ENCODE peak calls at places on chromosomes 3 and 15, in ten cellular contexts. A, W, S, R, E, I, Q, U, C and K are unnamed samples.

GRCh38 chr15:61879219-61879618 is 181.0 kb downstream of the VPS13C start:
- DNase-seq in A (peak; percentile 22), W (no peak), S (no peak), R (no peak), E (no peak), I (no peak), Q (no peak), U (no peak), C (no peak), K (no peak)

GRCh38 chr15:98347001-98347400 is 301.3 kb upstream of the IGF1R start:
- DNase-seq in A (no peak), W (no peak), S (peak; percentile 1), R (no peak), E (no peak), I (no peak), Q (no peak), U (no peak), C (no peak), K (no peak)

GRCh38 chr15:45377630-45378148 is 655 bp downstream of the GATM start:
- DNase-seq in A (peak; percentile 72), W (peak; percentile 21), S (no peak), R (no peak), E (peak; percentile 55), I (peak; percentile 63), Q (no peak), U (no peak), C (peak; percentile 90), K (no peak)

GRCh38 chr15:42141246-42141645 is 15.2 kb downstream of the PLA2G4F start:
- DNase-seq in A (no peak), W (no peak), S (no peak), R (no peak), E (no peak), I (no peak), Q (no peak), U (no peak), C (no peak), K (no peak)

GRCh38 chr3:183339461-183340086 is 86.5 kb downstream of the B3GNT5 start:
- DNase-seq in A (no peak), W (no peak), S (no peak), R (no peak), E (no peak), I (no peak), Q (no peak), U (no peak), C (no peak), K (no peak)

GRCh38 chr3:181966387-181966786 is 254.7 kb downstream of the SOX2 start:
- DNase-seq in A (no peak), W (peak; percentile 18), S (no peak), R (no peak), E (no peak), I (no peak), Q (no peak), U (no peak), C (no peak), K (no peak)

GRCh38 chr15:74208901-74209559 is 6.4 kb upstream of the STRA6 start:
- DNase-seq in A (no peak), W (peak; percentile 72), S (peak; percentile 55), R (no peak), E (peak; percentile 73), I (peak; percentile 88), Q (no peak), U (no peak), C (peak; percentile 99), K (no peak)

GRCh38 chr3:163261056-163261455 is 1764.4 kb downstream of the OTOL1 start:
- DNase-seq in A (no peak), W (no peak), S (no peak), R (no peak), E (no peak), I (no peak), Q (no peak), U (no peak), C (no peak), K (peak; percentile 43)

GRCh38 chr3:123321806-123322205 is 120.1 kb downstream of the SEC22A start:
- DNase-seq in A (peak; percentile 50), W (no peak), S (no peak), R (no peak), E (no peak), I (no peak), Q (no peak), U (no peak), C (no peak), K (no peak)

GRCh38 chr3:5347486-5347885 is 160.0 kb downstream of the EDEM1 start:
- DNase-seq in A (no peak), W (no peak), S (no peak), R (no peak), E (no peak), I (no peak), Q (no peak), U (no peak), C (no peak), K (no peak)

GRCh38 chr3:181230258-181230657 is 240.7 kb upstream of the DNAJC19 start:
- DNase-seq in A (no peak), W (peak; percentile 51), S (no peak), R (no peak), E (peak; percentile 62), I (no peak), Q (no peak), U (no peak), C (no peak), K (no peak)

GRCh38 chr15:86611392-86612040 is 531.8 kb downstream of the AGBL1 start:
- DNase-seq in A (no peak), W (peak; percentile 64), S (peak; percentile 40), R (no peak), E (no peak), I (no peak), Q (no peak), U (no peak), C (no peak), K (no peak)
- H3K4me3 ChIP-seq in A (no peak overlapping the region), W (no peak overlapping the region), S (no peak overlapping the region), R (no peak overlapping the region), E (no peak overlapping the region), I (no peak overlapping the region), Q (no peak overlapping the region), U (no peak overlapping the region), C (no peak overlapping the region), K (no peak overlapping the region)

GRCh38 chr3:147417896-147418295 is 8.7 kb downstream of the ZIC1 start:
- DNase-seq in A (no peak), W (no peak), S (no peak), R (no peak), E (no peak), I (no peak), Q (no peak), U (no peak), C (no peak), K (no peak)

GRCh38 chr3:147419731-147420360 is 10.7 kb downstream of the ZIC1 start:
- DNase-seq in A (no peak), W (no peak), S (no peak), R (no peak), E (no peak), I (no peak), Q (no peak), U (no peak), C (no peak), K (no peak)

GRCh38 chr3:147420361-147421183 is 11.4 kb downstream of the ZIC1 start:
- DNase-seq in A (no peak), W (peak; percentile 14), S (no peak), R (no peak), E (peak; percentile 45), I (peak; percentile 36), Q (no peak), U (no peak), C (no peak), K (no peak)

GRCh38 chr3:147419062-147419701 is 10.0 kb downstream of the ZIC1 start:
- DNase-seq in A (peak; percentile 77), W (peak; percentile 94), S (peak; percentile 61), R (no peak), E (peak; percentile 94), I (peak; percentile 95), Q (no peak), U (no peak), C (no peak), K (no peak)

DNA sequence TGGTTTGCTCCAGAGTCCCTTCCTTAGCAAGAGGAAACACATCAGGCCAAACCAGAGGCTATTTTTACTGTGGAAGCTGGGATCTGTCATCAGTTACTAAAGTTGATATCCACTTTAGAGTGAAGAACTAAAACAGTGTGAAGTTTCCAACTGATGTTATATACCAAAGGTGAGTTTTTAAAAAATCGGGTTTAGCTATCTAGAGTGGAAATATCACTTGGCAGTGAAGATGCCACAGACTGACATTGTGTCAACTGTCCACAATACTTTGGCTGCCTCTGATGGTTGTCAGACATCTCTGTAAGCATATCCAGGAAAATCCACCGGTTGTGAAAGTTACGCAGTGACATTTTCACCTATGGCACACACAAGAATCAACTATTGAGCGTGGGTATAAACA is 9.2 kb downstream of the ZIC1 start:
- DNase-seq in A (no peak), W (no peak), S (no peak), R (no peak), E (no peak), I (no peak), Q (no peak), U (no peak), C (no peak), K (no peak)
- H3K4me3 ChIP-seq in A (no peak overlapping the region), W (no peak overlapping the region), S (no peak overlapping the region), R (no peak overlapping the region), E (peak overlapping the region; percentile 42), I (no peak overlapping the region), Q (no peak overlapping the region), U (no peak overlapping the region), C (no peak overlapping the region), K (no peak overlapping the region)

GRCh38 chr3:147390589-147391569 is 15.5 kb downstream of the ZIC4 start:
- DNase-seq in A (no peak), W (no peak), S (no peak), R (no peak), E (peak; percentile 79), I (peak; percentile 84), Q (no peak), U (no peak), C (no peak), K (no peak)
- H3K4me3 ChIP-seq in A (no peak overlapping the region), W (no peak overlapping the region), S (no peak overlapping the region), R (no peak overlapping the region), E (peak overlapping the region; percentile 30), I (peak overlapping the region; percentile 19), Q (no peak overlapping the region), U (peak overlapping the region; percentile 62), C (no peak overlapping the region), K (no peak overlapping the region)

GRCh38 chr15:96353378-96353930 is 23.0 kb downstream of the NR2F2 start:
- DNase-seq in A (no peak), W (no peak), S (no peak), R (no peak), E (no peak), I (no peak), Q (no peak), U (no peak), C (no peak), K (no peak)

GRCh38 chr15:96356494-96357455 is 26.3 kb downstream of the NR2F2 start:
- DNase-seq in A (peak; percentile 92), W (peak; percentile 65), S (peak; percentile 76), R (peak; percentile 78), E (peak; percentile 96), I (peak; percentile 90), Q (no peak), U (no peak), C (peak; percentile 81), K (peak; percentile 48)

GRCh38 chr15:96353931-96354730 is 23.6 kb downstream of the NR2F2 start:
- DNase-seq in A (peak; percentile 90), W (peak; percentile 65), S (no peak), R (no peak), E (peak; percentile 81), I (peak; percentile 92), Q (no peak), U (no peak), C (no peak), K (no peak)

GRCh38 chr15:96355561-96356129 is 25.1 kb downstream of the NR2F2 start:
- DNase-seq in A (peak; percentile 46), W (no peak), S (no peak), R (no peak), E (no peak), I (peak; percentile 37), Q (no peak), U (no peak), C (no peak), K (no peak)

GRCh38 chr15:96354731-96355560 is 24.4 kb downstream of the NR2F2 start:
- DNase-seq in A (no peak), W (peak; percentile 28), S (peak; percentile 86), R (no peak), E (no peak), I (peak; percentile 15), Q (peak; percentile 61), U (no peak), C (no peak), K (peak; percentile 69)
- H3K4me3 ChIP-seq in A (peak overlapping the region; percentile 47), W (no peak overlapping the region), S (peak overlapping the region; percentile 72), R (peak overlapping the region; percentile 60), E (no peak overlapping the region), I (peak overlapping the region; percentile 17), Q (peak overlapping the region; percentile 72), U (peak overlapping the region; percentile 62), C (peak overlapping the region; percentile 51), K (peak overlapping the region; percentile 60)